ENCODE peak calls at places on chromosomes 12 and 14, in eight cellular contexts. One of them, this sample, is unnamed.

GRCh38 chr14:24665440-24665991 is 31.5 kb upstream of the GZMB start:
- DNase-seq in astrocyte of the spinal cord: no peak
- DNase-seq in fibroblast of mammary gland: no peak
- DNase-seq in A673: no peak
- DNase-seq in Panc1: no peak
- DNase-seq in DND-41: peak
- DNase-seq in SK-N-SH: no peak
- DNase-seq in H1: no peak
- DNase-seq in this sample: peak

GRCh38 chr14:97490521-97491070 is 693.4 kb downstream of the VRK1 start:
- DNase-seq in astrocyte of the spinal cord: no peak
- DNase-seq in fibroblast of mammary gland: no peak
- DNase-seq in A673: peak
- DNase-seq in Panc1: no peak
- DNase-seq in DND-41: no peak
- DNase-seq in SK-N-SH: no peak
- DNase-seq in H1: no peak
- DNase-seq in this sample: no peak

GRCh38 chr12:16604853-16605252 is 1.1 kb downstream of the LMO3 start:
- DNase-seq in astrocyte of the spinal cord: no peak
- DNase-seq in fibroblast of mammary gland: peak
- DNase-seq in A673: peak
- DNase-seq in Panc1: no peak
- DNase-seq in DND-41: no peak
- DNase-seq in SK-N-SH: peak
- DNase-seq in H1: no peak
- DNase-seq in this sample: no peak

GRCh38 chr12:981176-981828 is 9.7 kb upstream of the ERC1 start:
- DNase-seq in astrocyte of the spinal cord: peak
- DNase-seq in fibroblast of mammary gland: peak
- DNase-seq in A673: no peak
- DNase-seq in Panc1: no peak
- DNase-seq in DND-41: no peak
- DNase-seq in SK-N-SH: no peak
- DNase-seq in H1: no peak
- DNase-seq in this sample: peak

GRCh38 chr12:75705749-75706719 is 194.6 kb upstream of the KRR1 start:
- DNase-seq in astrocyte of the spinal cord: peak
- DNase-seq in fibroblast of mammary gland: peak
- DNase-seq in A673: peak
- DNase-seq in Panc1: no peak
- DNase-seq in DND-41: no peak
- DNase-seq in SK-N-SH: peak
- DNase-seq in H1: no peak
- DNase-seq in this sample: no peak

GRCh38 chr12:92056290-92056689 is 89.4 kb downstream of the BTG1 start:
- DNase-seq in astrocyte of the spinal cord: no peak
- DNase-seq in fibroblast of mammary gland: no peak
- DNase-seq in A673: no peak
- DNase-seq in Panc1: no peak
- DNase-seq in DND-41: no peak
- DNase-seq in SK-N-SH: no peak
- DNase-seq in H1: no peak
- DNase-seq in this sample: no peak

GRCh38 chr12:108712164-108712924 is 19.0 kb downstream of the CORO1C start:
- DNase-seq in astrocyte of the spinal cord: no peak
- DNase-seq in fibroblast of mammary gland: no peak
- DNase-seq in A673: no peak
- DNase-seq in Panc1: no peak
- DNase-seq in DND-41: no peak
- DNase-seq in SK-N-SH: no peak
- DNase-seq in H1: no peak
- DNase-seq in this sample: peak

GRCh38 chr14:105069887-105070759 is 4.9 kb upstream of the GPR132 start:
- DNase-seq in astrocyte of the spinal cord: no peak
- DNase-seq in fibroblast of mammary gland: peak
- DNase-seq in A673: no peak
- DNase-seq in Panc1: no peak
- DNase-seq in DND-41: no peak
- DNase-seq in SK-N-SH: no peak
- DNase-seq in H1: no peak
- DNase-seq in this sample: peak

GRCh38 chr14:67221248-67221981 is 19.8 kb upstream of the PALS1 start:
- DNase-seq in astrocyte of the spinal cord: peak
- DNase-seq in fibroblast of mammary gland: peak
- DNase-seq in A673: no peak
- DNase-seq in Panc1: no peak
- DNase-seq in DND-41: no peak
- DNase-seq in SK-N-SH: no peak
- DNase-seq in H1: no peak
- DNase-seq in this sample: no peak

GRCh38 chr14:61739133-61739532 is 23.1 kb upstream of the SNAPC1 start:
- DNase-seq in astrocyte of the spinal cord: no peak
- DNase-seq in fibroblast of mammary gland: no peak
- DNase-seq in A673: no peak
- DNase-seq in Panc1: no peak
- DNase-seq in DND-41: no peak
- DNase-seq in SK-N-SH: no peak
- DNase-seq in H1: no peak
- DNase-seq in this sample: no peak

GRCh38 chr14:79193689-79194477 is 1017.4 kb downstream of the DIO2 start:
- DNase-seq in astrocyte of the spinal cord: no peak
- DNase-seq in fibroblast of mammary gland: no peak
- DNase-seq in A673: no peak
- DNase-seq in Panc1: no peak
- DNase-seq in DND-41: no peak
- DNase-seq in SK-N-SH: no peak
- DNase-seq in H1: no peak
- DNase-seq in this sample: no peak

GRCh38 chr12:85809500-85809899 is 26.7 kb downstream of the RASSF9 start:
- DNase-seq in astrocyte of the spinal cord: no peak
- DNase-seq in fibroblast of mammary gland: no peak
- DNase-seq in A673: no peak
- DNase-seq in Panc1: no peak
- DNase-seq in DND-41: no peak
- DNase-seq in SK-N-SH: no peak
- DNase-seq in H1: no peak
- DNase-seq in this sample: no peak

GRCh38 chr12:106317406-106318082 is 15.0 kb downstream of the TCP11L2 start:
- DNase-seq in astrocyte of the spinal cord: no peak
- DNase-seq in fibroblast of mammary gland: no peak
- DNase-seq in A673: no peak
- DNase-seq in Panc1: no peak
- DNase-seq in DND-41: no peak
- DNase-seq in SK-N-SH: no peak
- DNase-seq in H1: no peak
- DNase-seq in this sample: no peak

GRCh38 chr12:116456683-116457082 is 102.5 kb upstream of the MAP1LC3B2 start:
- DNase-seq in astrocyte of the spinal cord: no peak
- DNase-seq in fibroblast of mammary gland: peak
- DNase-seq in A673: no peak
- DNase-seq in Panc1: no peak
- DNase-seq in DND-41: no peak
- DNase-seq in SK-N-SH: no peak
- DNase-seq in H1: no peak
- DNase-seq in this sample: no peak

GRCh38 chr12:116454076-116454475 is 105.1 kb upstream of the MAP1LC3B2 start:
- DNase-seq in astrocyte of the spinal cord: no peak
- DNase-seq in fibroblast of mammary gland: no peak
- DNase-seq in A673: no peak
- DNase-seq in Panc1: no peak
- DNase-seq in DND-41: no peak
- DNase-seq in SK-N-SH: no peak
- DNase-seq in H1: no peak
- DNase-seq in this sample: no peak

GRCh38 chr12:116455540-116456306 is 103.5 kb upstream of the MAP1LC3B2 start:
- DNase-seq in astrocyte of the spinal cord: peak
- DNase-seq in fibroblast of mammary gland: peak
- DNase-seq in A673: peak
- DNase-seq in Panc1: no peak
- DNase-seq in DND-41: no peak
- DNase-seq in SK-N-SH: peak
- DNase-seq in H1: no peak
- DNase-seq in this sample: no peak

GRCh38 chr12:116456307-116456641 is 102.9 kb upstream of the MAP1LC3B2 start:
- DNase-seq in astrocyte of the spinal cord: peak
- DNase-seq in fibroblast of mammary gland: no peak
- DNase-seq in A673: no peak
- DNase-seq in Panc1: no peak
- DNase-seq in DND-41: no peak
- DNase-seq in SK-N-SH: no peak
- DNase-seq in H1: no peak
- DNase-seq in this sample: no peak

DNA sequence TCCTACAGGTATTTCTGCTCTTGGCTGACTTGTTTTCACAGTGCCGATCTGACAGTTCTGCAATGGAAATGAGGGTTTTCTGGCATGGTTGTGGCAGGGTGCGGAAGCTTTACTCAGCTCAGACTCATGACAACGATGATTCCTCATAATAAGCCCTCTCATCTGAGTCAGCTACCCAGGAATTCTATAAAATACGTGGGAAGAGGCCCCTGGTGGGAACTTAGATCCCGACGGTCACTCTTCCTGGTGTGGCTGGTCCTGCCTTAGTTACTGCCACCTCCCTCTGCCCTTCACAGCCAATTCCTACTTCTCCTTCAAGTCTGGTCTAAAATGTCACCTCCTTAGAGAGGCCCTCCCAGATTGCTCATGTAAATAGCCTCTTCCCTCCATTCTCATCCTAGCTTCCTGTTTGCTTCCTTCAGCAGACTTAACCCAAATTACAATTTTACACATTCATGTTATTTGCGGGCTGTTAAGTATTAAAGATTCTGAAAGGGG is 104.2 kb upstream of the MAP1LC3B2 start:
- DNase-seq in astrocyte of the spinal cord: peak
- DNase-seq in fibroblast of mammary gland: peak
- DNase-seq in A673: no peak
- DNase-seq in Panc1: peak
- DNase-seq in DND-41: no peak
- DNase-seq in SK-N-SH: no peak
- DNase-seq in H1: no peak
- DNase-seq in this sample: no peak
- H3K4me3 ChIP-seq in astrocyte of the spinal cord: no peak
- H3K4me3 ChIP-seq in fibroblast of mammary gland: no peak
- H3K4me3 ChIP-seq in A673: no peak
- H3K4me3 ChIP-seq in Panc1: peak
- H3K4me3 ChIP-seq in DND-41: no peak
- H3K4me3 ChIP-seq in SK-N-SH: no peak
- H3K4me3 ChIP-seq in H1: no peak
- H3K4me3 ChIP-seq in this sample: no peak

GRCh38 chr14:56953884-56954283 is 143.6 kb upstream of the OTX2 start:
- DNase-seq in astrocyte of the spinal cord: no peak
- DNase-seq in fibroblast of mammary gland: no peak
- DNase-seq in A673: peak
- DNase-seq in Panc1: no peak
- DNase-seq in DND-41: no peak
- DNase-seq in SK-N-SH: no peak
- DNase-seq in H1: no peak
- DNase-seq in this sample: no peak
- TF ChIP-seq CTCF in astrocyte of the spinal cord: no peak
- TF ChIP-seq CTCF in fibroblast of mammary gland: no peak
- TF ChIP-seq CTCF in A673: peak
- TF ChIP-seq CTCF in Panc1: no peak
- TF ChIP-seq CTCF in DND-41: no peak
- TF ChIP-seq CTCF in SK-N-SH: no peak
- TF ChIP-seq CTCF in H1: no peak
- TF ChIP-seq CTCF in this sample: no peak

DNA sequence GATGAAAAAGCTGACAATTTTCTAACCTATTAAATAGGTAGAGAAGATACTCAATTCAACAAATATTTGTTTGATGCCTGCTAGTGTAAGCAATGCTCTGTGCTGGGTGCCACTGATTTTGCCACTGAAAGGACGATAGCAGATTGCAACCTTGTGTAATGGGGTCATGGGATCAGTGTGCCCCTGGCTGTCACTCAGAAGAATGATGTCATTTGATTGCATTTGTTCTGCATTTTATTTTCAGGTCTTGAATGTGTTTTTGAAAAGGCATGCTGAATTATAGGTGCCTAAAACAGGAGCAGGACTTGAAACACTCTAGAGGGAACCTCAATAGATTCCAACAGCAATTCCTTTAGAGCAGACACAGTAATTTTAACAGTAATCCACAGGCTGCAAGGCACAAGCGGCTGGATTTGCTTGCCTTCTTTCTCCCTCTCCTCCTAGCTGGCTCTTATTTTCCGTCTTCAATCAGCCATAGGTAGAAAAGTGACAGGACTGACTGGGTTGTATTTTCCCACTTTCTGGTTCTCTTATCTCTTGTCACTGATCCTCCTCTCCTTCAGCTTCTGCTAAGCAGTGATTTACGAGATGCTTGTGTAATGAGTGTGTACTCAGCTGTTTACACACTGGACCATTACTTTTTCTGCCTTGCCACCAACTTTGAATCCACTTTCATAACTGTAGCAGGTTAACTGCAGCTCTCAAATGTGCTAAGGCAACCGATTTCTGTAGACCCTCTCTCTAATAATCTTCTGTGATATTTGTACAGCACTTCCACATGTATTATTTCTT is 4.1 kb downstream of the PLXNC1 start:
- DNase-seq in astrocyte of the spinal cord: no peak
- DNase-seq in fibroblast of mammary gland: no peak
- DNase-seq in A673: no peak
- DNase-seq in Panc1: no peak
- DNase-seq in DND-41: no peak
- DNase-seq in SK-N-SH: no peak
- DNase-seq in H1: no peak
- DNase-seq in this sample: no peak
- H3K4me3 ChIP-seq in astrocyte of the spinal cord: no peak
- H3K4me3 ChIP-seq in fibroblast of mammary gland: no peak
- H3K4me3 ChIP-seq in A673: no peak
- H3K4me3 ChIP-seq in Panc1: no peak
- H3K4me3 ChIP-seq in DND-41: no peak
- H3K4me3 ChIP-seq in SK-N-SH: no peak
- H3K4me3 ChIP-seq in H1: no peak
- H3K4me3 ChIP-seq in this sample: no peak

DNA sequence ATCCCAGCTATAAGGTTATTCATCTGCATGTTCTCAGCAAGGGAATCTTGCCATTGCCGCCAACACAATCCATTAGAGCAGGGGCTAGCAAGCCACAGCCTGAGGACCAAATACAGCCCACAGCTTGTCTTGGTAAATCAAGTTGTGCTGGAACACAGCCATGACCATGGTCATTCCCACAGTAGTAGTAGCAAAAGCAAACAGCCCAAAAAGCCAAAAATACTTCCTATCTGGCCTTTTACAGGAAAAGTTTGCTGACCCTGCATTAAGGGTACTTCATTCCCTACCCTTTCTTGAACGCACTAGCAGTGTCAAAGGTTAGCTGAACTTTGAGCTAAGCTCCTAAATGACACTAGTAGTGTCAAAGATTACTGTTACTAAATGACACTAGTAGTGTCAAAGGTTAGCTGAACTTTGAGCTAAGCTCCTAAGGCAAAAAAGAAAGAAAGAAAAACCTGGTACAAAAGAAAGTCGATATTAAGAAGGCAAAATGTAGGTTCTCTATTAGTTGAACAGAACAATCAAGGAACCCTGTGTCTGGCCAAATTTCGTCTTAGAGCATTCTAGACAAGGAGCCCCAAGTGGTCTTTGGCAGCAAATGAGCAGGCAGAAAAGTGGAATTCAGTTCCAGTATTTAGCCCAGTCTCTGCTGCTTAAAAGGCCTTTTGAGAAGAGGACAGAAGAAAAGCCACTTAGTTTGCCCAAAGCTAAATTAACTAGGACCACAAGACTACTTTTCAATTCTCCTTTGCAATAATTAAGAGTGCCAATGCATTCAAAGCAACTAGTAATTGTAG is 67.7 kb downstream of the NT5DC3 start:
- DNase-seq in astrocyte of the spinal cord: peak
- DNase-seq in fibroblast of mammary gland: no peak
- DNase-seq in A673: no peak
- DNase-seq in Panc1: no peak
- DNase-seq in DND-41: no peak
- DNase-seq in SK-N-SH: no peak
- DNase-seq in H1: no peak
- DNase-seq in this sample: no peak
- TF ChIP-seq CTCF in astrocyte of the spinal cord: no peak
- TF ChIP-seq CTCF in fibroblast of mammary gland: no peak
- TF ChIP-seq CTCF in A673: no peak
- TF ChIP-seq CTCF in Panc1: no peak
- TF ChIP-seq CTCF in DND-41: no peak
- TF ChIP-seq CTCF in SK-N-SH: no peak
- TF ChIP-seq CTCF in H1: no peak
- TF ChIP-seq CTCF in this sample: no peak

This sample was measured in GM06990.